ENCODE peak calls at places on chromosome 17, in eight cellular contexts. I, T, S, M, Z, B, D and F are unnamed samples.
A peak's percentile ranks its signal among the peaks of the same experiment; 100 is the strongest.

GRCh38 chr17:78997231-78997741 is 12.3 kb downstream of the CANT1 start:
- DNase-seq in S (no peak), B (no peak), M (no peak), T (no peak), D (no peak), I (peak; percentile 17), Z (no peak), F (no peak)

GRCh38 chr17:61411944-61412859 is 12.6 kb downstream of the TBX2 start:
- DNase-seq in S (peak; percentile 84), T (peak; percentile 85), B (peak; percentile 89), I (peak; percentile 70), M (peak; percentile 84), Z (peak; percentile 90), D (peak; percentile 63), F (no peak)

GRCh38 chr17:3043737-3044365 is 19.6 kb downstream of the OR1D5 start:
- DNase-seq in B (no peak), T (no peak), M (no peak), I (no peak), Z (no peak), D (no peak), S (no peak), F (peak; percentile 49)

GRCh38 chr17:67575325-67575724 is 142.4 kb upstream of the NOL11 start:
- DNase-seq in B (no peak), D (no peak), S (no peak), T (no peak), I (no peak), M (no peak), Z (no peak), F (no peak)

GRCh38 chr17:73293480-73293911 is 18.3 kb downstream of the CDC42EP4 start:
- DNase-seq in I (peak; percentile 79), B (no peak), T (peak; percentile 60), S (peak; percentile 60), D (no peak), Z (no peak), M (peak; percentile 76), F (no peak)

GRCh38 chr17:20173091-20173490 is 163.9 kb downstream of the SPECC1 start:
- DNase-seq in B (no peak), Z (no peak), M (no peak), D (no peak), T (no peak), I (no peak), S (no peak), F (no peak)

GRCh38 chr17:45371414-45372324 is 54.8 kb upstream of the MAP3K14 start:
- DNase-seq in M (peak; percentile 90), B (peak; percentile 80), D (no peak), I (peak; percentile 61), S (peak; percentile 84), Z (peak; percentile 98), T (peak; percentile 81), F (peak; percentile 87)

GRCh38 chr17:15341385-15341849 is at the start of gene TEKT3:
- DNase-seq in T (peak; percentile 84), I (peak; percentile 85), D (no peak), M (peak; percentile 88), S (peak; percentile 90), B (peak; percentile 88), Z (peak; percentile 90), F (peak; percentile 71)

GRCh38 chr17:66776999-66777688 is 57.8 kb upstream of the CACNG5 start:
- DNase-seq in D (no peak), T (no peak), I (no peak), M (no peak), S (no peak), Z (no peak), B (no peak), F (peak; percentile 27)

GRCh38 chr17:48630925-48631692 is 5.0 kb upstream of the HOXB9 start:
- DNase-seq in D (no peak), I (no peak), S (no peak), Z (no peak), M (no peak), T (no peak), B (no peak), F (no peak)

GRCh38 chr17:46832945-46833839 is 14.7 kb upstream of the WNT3 start:
- DNase-seq in M (no peak), B (no peak), S (no peak), I (no peak), Z (no peak), T (no peak), D (no peak), F (no peak)

GRCh38 chr17:79949646-79950292 is 85.9 kb downstream of the TBC1D16 start:
- DNase-seq in Z (no peak), T (no peak), S (peak; percentile 6), D (no peak), I (no peak), B (no peak), M (no peak), F (peak; percentile 95)

GRCh38 chr17:48498168-48498840 is 32.5 kb downstream of the HOXB1 start:
- DNase-seq in S (no peak), M (no peak), Z (no peak), T (no peak), B (no peak), D (no peak), I (no peak), F (no peak)

GRCh38 chr17:49022391-49022941 is 25.3 kb downstream of the IGF2BP1 start:
- DNase-seq in T (no peak), M (no peak), I (no peak), S (no peak), B (no peak), Z (peak; percentile 53), D (no peak), F (peak; percentile 87)

GRCh38 chr17:8103549-8103948 is 14.8 kb downstream of the ALOXE3 start:
- DNase-seq in D (no peak), B (no peak), Z (no peak), S (no peak), M (no peak), T (no peak), I (no peak), F (no peak)

GRCh38 chr17:31880311-31880710 is 21.2 kb downstream of the UTP6 start:
- DNase-seq in T (no peak), Z (no peak), S (no peak), I (no peak), B (no peak), D (no peak), M (no peak), F (no peak)

GRCh38 chr17:55825213-55825612 is 74.4 kb downstream of the PCTP start:
- DNase-seq in I (no peak), B (no peak), T (no peak), D (no peak), M (no peak), S (no peak), Z (peak; percentile 13), F (no peak)

GRCh38 chr17:7479389-7480192 is at the start of gene ZBTB4:
- DNase-seq in T (peak; percentile 77), I (peak; percentile 57), M (peak; percentile 72), Z (peak; percentile 60), B (peak; percentile 75), D (peak; percentile 68), S (peak; percentile 70), F (no peak)

GRCh38 chr17:2736956-2737355 is 12.5 kb downstream of the CCDC92B start:
- DNase-seq in T (no peak), M (no peak), D (no peak), S (no peak), I (no peak), B (no peak), Z (no peak), F (no peak)

GRCh38 chr17:66304304-66305174 is 2.1 kb downstream of the PRKCA start:
- DNase-seq in Z (peak; percentile 52), M (no peak), S (no peak), D (peak; percentile 52), B (no peak), T (no peak), I (no peak), F (peak; percentile 42)

GRCh38 chr17:59353936-59354755 is 22.7 kb downstream of the YPEL2 start:
- DNase-seq in S (no peak), M (no peak), I (no peak), Z (no peak), B (no peak), D (no peak), T (no peak), F (no peak)

GRCh38 chr17:28741358-28742349 is 2.2 kb upstream of the TRAF4 start:
- DNase-seq in D (no peak), B (no peak), M (no peak), Z (no peak), T (no peak), I (no peak), S (no peak), F (no peak)

DNA sequence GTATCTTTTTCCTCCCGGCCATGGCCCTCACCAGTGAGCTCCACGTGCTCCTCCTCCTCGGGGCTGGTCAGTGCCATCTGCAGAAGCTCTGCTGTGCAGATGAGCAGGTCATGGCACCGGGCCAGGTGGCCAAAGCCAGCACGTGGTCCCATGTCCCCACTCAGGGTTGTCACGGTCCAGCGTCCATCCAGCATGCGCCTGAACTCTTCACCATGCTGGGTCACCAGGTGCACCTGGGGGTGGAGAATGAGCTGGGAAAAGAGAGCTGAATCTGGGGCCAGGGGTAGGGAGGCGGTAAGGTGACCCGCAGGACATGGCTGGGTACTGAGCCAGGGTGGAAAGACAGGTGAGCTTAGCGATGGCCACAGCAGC is 1.3 kb downstream of the DHX58 start:
- DNase-seq in D (no peak), M (no peak), Z (no peak), T (no peak), I (no peak), S (no peak), B (no peak), F (no peak)
- H3K4me3 ChIP-seq in D (no peak overlapping the region), M (peak overlapping the region; percentile 73), Z (no peak overlapping the region), T (peak overlapping the region; percentile 68), I (peak overlapping the region; percentile 56), S (peak overlapping the region; percentile 69), B (no peak overlapping the region), F (no peak overlapping the region)

DNA sequence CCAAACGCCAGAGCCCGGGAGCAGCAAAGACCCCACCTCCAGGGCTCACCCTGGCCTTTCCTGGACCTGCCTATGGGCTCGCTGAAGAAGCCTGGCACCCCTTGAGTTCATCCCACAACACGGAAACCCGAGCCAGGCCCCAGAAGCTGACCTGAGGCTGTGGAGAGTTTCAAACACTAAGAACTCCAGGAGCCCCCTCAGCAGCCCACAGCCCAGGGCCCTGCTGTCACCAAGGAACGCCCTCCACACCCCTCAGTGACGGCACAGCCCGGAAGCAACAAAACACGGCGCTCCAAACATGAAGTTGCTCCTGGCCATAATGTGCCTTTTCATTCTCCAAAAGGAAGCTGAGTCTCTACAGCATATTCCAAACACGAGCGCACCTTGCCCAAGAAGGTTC is 9.2 kb downstream of the SLC38A10 start:
- DNase-seq in B (no peak), D (no peak), Z (no peak), T (no peak), I (no peak), S (no peak), M (no peak), F (no peak)
- H3K4me1 ChIP-seq in B (peaks cover 51% of the 10 kb centered on the region), D (peaks cover 53% of the 10 kb centered on the region), Z (no peaks in the 10 kb centered on the region), T (peaks cover 29% of the 10 kb centered on the region), I (no peaks in the 10 kb centered on the region), S (peaks cover 44% of the 10 kb centered on the region), M (no peaks in the 10 kb centered on the region), F (peaks cover 16% of the 10 kb centered on the region)

DNA sequence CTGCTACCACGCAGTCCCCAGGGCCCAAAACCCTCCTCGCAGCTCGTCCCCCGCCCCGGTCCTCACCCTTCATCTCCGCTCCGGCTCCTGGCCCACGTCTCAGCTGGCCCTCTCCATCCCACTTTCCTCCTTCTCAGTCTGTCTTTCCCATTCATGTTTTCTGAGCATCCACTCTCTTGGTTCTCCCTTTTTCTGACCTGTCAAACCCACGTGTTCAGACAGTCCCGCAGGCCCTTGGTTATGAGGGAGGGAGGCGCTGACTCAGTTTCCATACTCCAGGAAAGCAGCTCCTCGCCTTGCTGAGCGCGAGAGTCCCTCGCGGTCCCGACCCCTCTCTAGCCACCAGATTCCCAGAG is 392 bp upstream of the HID1 start:
- DNase-seq in S (no peak), Z (no peak), I (no peak), T (no peak), M (no peak), B (no peak), D (no peak), F (no peak)
- H3K4me3 ChIP-seq in S (peak overlapping the region; percentile 86), Z (peak overlapping the region; percentile 71), I (peak overlapping the region; percentile 55), T (peak overlapping the region; percentile 81), M (peak overlapping the region; percentile 68), B (peak overlapping the region; percentile 67), D (peak overlapping the region; percentile 62), F (no peak overlapping the region)

GRCh38 chr17:21283482-21284318 is 811 bp upstream of the MAP2K3 start:
- DNase-seq in T (no peak), D (peak; percentile 37), Z (no peak), I (peak; percentile 45), M (peak; percentile 62), B (no peak), S (no peak), F (no peak)
- H3K4me1 ChIP-seq in T (peaks cover 57% of the 10 kb centered on the region), D (peaks cover 56% of the 10 kb centered on the region), Z (peaks cover 44% of the 10 kb centered on the region), I (peaks cover 4% of the 10 kb centered on the region), M (peaks cover 46% of the 10 kb centered on the region), B (peaks cover 71% of the 10 kb centered on the region), S (peaks cover 74% of the 10 kb centered on the region), F (peaks cover 21% of the 10 kb centered on the region)